ENCODE peak calls at places on chromosomes 7 and 10, in four cellular contexts. One of them, this sample, is unnamed.

GRCh38 chr10:48604408-48605263 is at the start of gene ARHGAP22:
- DNase-seq in fibroblast of mammary gland: peak
- DNase-seq in Peyer's patch: peak
- DNase-seq in neural progenitor cell: peak
- DNase-seq in this sample: peak

GRCh38 chr7:16978358-16979244 is 96.8 kb upstream of the AGR3 start:
- DNase-seq in fibroblast of mammary gland: peak
- DNase-seq in Peyer's patch: no peak
- DNase-seq in neural progenitor cell: no peak
- DNase-seq in this sample: no peak

GRCh38 chr7:65221683-65222082 is 152.0 kb upstream of the ZNF92 start:
- DNase-seq in fibroblast of mammary gland: no peak
- DNase-seq in Peyer's patch: no peak
- DNase-seq in neural progenitor cell: no peak
- DNase-seq in this sample: no peak

GRCh38 chr10:80924063-80924952 is 386.6 kb downstream of the SH2D4B start:
- DNase-seq in fibroblast of mammary gland: peak
- DNase-seq in Peyer's patch: peak
- DNase-seq in neural progenitor cell: peak
- DNase-seq in this sample: no peak

GRCh38 chr10:122852261-122852660 is 6.6 kb upstream of the CUZD1 start:
- DNase-seq in fibroblast of mammary gland: peak
- DNase-seq in Peyer's patch: no peak
- DNase-seq in neural progenitor cell: no peak
- DNase-seq in this sample: no peak

GRCh38 chr10:72303424-72304128 is 29.9 kb downstream of the DDIT4 start:
- DNase-seq in fibroblast of mammary gland: no peak
- DNase-seq in Peyer's patch: no peak
- DNase-seq in neural progenitor cell: no peak
- DNase-seq in this sample: no peak

GRCh38 chr10:28087675-28088351 is 88.9 kb upstream of the ODAD2 start:
- DNase-seq in fibroblast of mammary gland: peak
- DNase-seq in Peyer's patch: no peak
- DNase-seq in neural progenitor cell: no peak
- DNase-seq in this sample: no peak

GRCh38 chr7:73904219-73905136 is 43.5 kb downstream of the TMEM270 start:
- DNase-seq in fibroblast of mammary gland: peak
- DNase-seq in Peyer's patch: no peak
- DNase-seq in neural progenitor cell: no peak
- DNase-seq in this sample: no peak

GRCh38 chr7:83547526-83547925 is 101.4 kb downstream of the SEMA3E start:
- DNase-seq in fibroblast of mammary gland: peak
- DNase-seq in Peyer's patch: no peak
- DNase-seq in neural progenitor cell: no peak
- DNase-seq in this sample: peak

GRCh38 chr7:158863611-158864506 is 7.5 kb downstream of the DYNC2I1 start:
- DNase-seq in fibroblast of mammary gland: peak
- DNase-seq in Peyer's patch: peak
- DNase-seq in neural progenitor cell: peak
- DNase-seq in this sample: peak

GRCh38 chr7:114986805-114987204 is 64.9 kb downstream of the MDFIC start:
- DNase-seq in fibroblast of mammary gland: no peak
- DNase-seq in Peyer's patch: no peak
- DNase-seq in neural progenitor cell: no peak
- DNase-seq in this sample: no peak

GRCh38 chr7:26093023-26093422 is 59.0 kb upstream of the NFE2L3 start:
- DNase-seq in fibroblast of mammary gland: no peak
- DNase-seq in Peyer's patch: no peak
- DNase-seq in neural progenitor cell: no peak
- DNase-seq in this sample: no peak

GRCh38 chr10:89327803-89328441 is at the start of gene IFIT3:
- DNase-seq in fibroblast of mammary gland: peak
- DNase-seq in Peyer's patch: peak
- DNase-seq in neural progenitor cell: no peak
- DNase-seq in this sample: no peak

GRCh38 chr10:43045246-43045621 is 31.6 kb upstream of the RET start:
- DNase-seq in fibroblast of mammary gland: no peak
- DNase-seq in Peyer's patch: no peak
- DNase-seq in neural progenitor cell: no peak
- DNase-seq in this sample: no peak

GRCh38 chr10:75408911-75409885 is 7.6 kb upstream of the ZNF503 start:
- DNase-seq in fibroblast of mammary gland: peak
- DNase-seq in Peyer's patch: no peak
- DNase-seq in neural progenitor cell: peak
- DNase-seq in this sample: peak

GRCh38 chr7:116953727-116954442 is 584 bp downstream of the ST7 start:
- DNase-seq in fibroblast of mammary gland: peak
- DNase-seq in Peyer's patch: no peak
- DNase-seq in neural progenitor cell: peak
- DNase-seq in this sample: peak

GRCh38 chr7:36019966-36020365 is 133.1 kb upstream of the EEPD1 start:
- DNase-seq in fibroblast of mammary gland: no peak
- DNase-seq in Peyer's patch: no peak
- DNase-seq in neural progenitor cell: no peak
- DNase-seq in this sample: no peak

GRCh38 chr10:127813290-127813689 is 76.3 kb downstream of the FOXI2 start:
- DNase-seq in fibroblast of mammary gland: no peak
- DNase-seq in Peyer's patch: no peak
- DNase-seq in neural progenitor cell: peak
- DNase-seq in this sample: no peak

GRCh38 chr10:116765549-116766162 is 23.3 kb upstream of the HSPA12A start:
- DNase-seq in fibroblast of mammary gland: peak
- DNase-seq in Peyer's patch: no peak
- DNase-seq in neural progenitor cell: no peak
- DNase-seq in this sample: peak

GRCh38 chr7:44108768-44109750 is 4.9 kb downstream of the AEBP1 start:
- DNase-seq in fibroblast of mammary gland: no peak
- DNase-seq in Peyer's patch: no peak
- DNase-seq in neural progenitor cell: no peak
- DNase-seq in this sample: peak

GRCh38 chr10:28508304-28508925 is 24.5 kb upstream of the WAC start:
- DNase-seq in fibroblast of mammary gland: no peak
- DNase-seq in Peyer's patch: no peak
- DNase-seq in neural progenitor cell: no peak
- DNase-seq in this sample: peak

GRCh38 chr10:51077507-51077906 is 3.2 kb downstream of the PRKG1 start:
- DNase-seq in fibroblast of mammary gland: no peak
- DNase-seq in Peyer's patch: no peak
- DNase-seq in neural progenitor cell: no peak
- DNase-seq in this sample: no peak

GRCh38 chr10:124025638-124026336 is 67.6 kb downstream of the CHST15 start:
- DNase-seq in fibroblast of mammary gland: peak
- DNase-seq in Peyer's patch: peak
- DNase-seq in neural progenitor cell: peak
- DNase-seq in this sample: no peak

GRCh38 chr10:21858455-21858854 is 145.1 kb downstream of the DNAJC1 start:
- DNase-seq in fibroblast of mammary gland: no peak
- DNase-seq in Peyer's patch: no peak
- DNase-seq in neural progenitor cell: no peak
- DNase-seq in this sample: no peak

GRCh38 chr7:107995184-107996071 is 7.5 kb downstream of the LAMB1 start:
- DNase-seq in fibroblast of mammary gland: peak
- DNase-seq in Peyer's patch: no peak
- DNase-seq in neural progenitor cell: peak
- DNase-seq in this sample: no peak

GRCh38 chr7:130141161-130141857 is 63.9 kb downstream of the TMEM209 start:
- DNase-seq in fibroblast of mammary gland: peak
- DNase-seq in Peyer's patch: peak
- DNase-seq in neural progenitor cell: peak
- DNase-seq in this sample: peak

GRCh38 chr7:51288896-51289607 is 27.6 kb downstream of the COBL start:
- DNase-seq in fibroblast of mammary gland: no peak
- DNase-seq in Peyer's patch: no peak
- DNase-seq in neural progenitor cell: no peak
- DNase-seq in this sample: peak

GRCh38 chr7:73892003-73892975 is 31.3 kb downstream of the TMEM270 start:
- DNase-seq in fibroblast of mammary gland: peak
- DNase-seq in Peyer's patch: no peak
- DNase-seq in neural progenitor cell: no peak
- DNase-seq in this sample: peak

GRCh38 chr7:138064856-138065357 is 11.4 kb upstream of the AKR1D1 start:
- DNase-seq in fibroblast of mammary gland: peak
- DNase-seq in Peyer's patch: no peak
- DNase-seq in neural progenitor cell: peak
- DNase-seq in this sample: no peak

GRCh38 chr10:89937494-89937893 is 236.1 kb downstream of the KIF20B start:
- DNase-seq in fibroblast of mammary gland: no peak
- DNase-seq in Peyer's patch: no peak
- DNase-seq in neural progenitor cell: no peak
- DNase-seq in this sample: no peak

GRCh38 chr7:42164946-42165345 is 72.1 kb downstream of the GLI3 start:
- DNase-seq in fibroblast of mammary gland: no peak
- DNase-seq in Peyer's patch: no peak
- DNase-seq in neural progenitor cell: no peak
- DNase-seq in this sample: no peak

GRCh38 chr7:44145969-44146897 is 5.1 kb upstream of the MYL7 start:
- DNase-seq in fibroblast of mammary gland: peak
- DNase-seq in Peyer's patch: peak
- DNase-seq in neural progenitor cell: peak
- DNase-seq in this sample: peak

GRCh38 chr10:75395955-75396860 is 5.4 kb downstream of the ZNF503 start:
- DNase-seq in fibroblast of mammary gland: peak
- DNase-seq in Peyer's patch: no peak
- DNase-seq in neural progenitor cell: peak
- DNase-seq in this sample: peak

GRCh38 chr7:86558680-86559079 is 85.0 kb upstream of the GRM3 start:
- DNase-seq in fibroblast of mammary gland: no peak
- DNase-seq in Peyer's patch: no peak
- DNase-seq in neural progenitor cell: no peak
- DNase-seq in this sample: no peak

DNA sequence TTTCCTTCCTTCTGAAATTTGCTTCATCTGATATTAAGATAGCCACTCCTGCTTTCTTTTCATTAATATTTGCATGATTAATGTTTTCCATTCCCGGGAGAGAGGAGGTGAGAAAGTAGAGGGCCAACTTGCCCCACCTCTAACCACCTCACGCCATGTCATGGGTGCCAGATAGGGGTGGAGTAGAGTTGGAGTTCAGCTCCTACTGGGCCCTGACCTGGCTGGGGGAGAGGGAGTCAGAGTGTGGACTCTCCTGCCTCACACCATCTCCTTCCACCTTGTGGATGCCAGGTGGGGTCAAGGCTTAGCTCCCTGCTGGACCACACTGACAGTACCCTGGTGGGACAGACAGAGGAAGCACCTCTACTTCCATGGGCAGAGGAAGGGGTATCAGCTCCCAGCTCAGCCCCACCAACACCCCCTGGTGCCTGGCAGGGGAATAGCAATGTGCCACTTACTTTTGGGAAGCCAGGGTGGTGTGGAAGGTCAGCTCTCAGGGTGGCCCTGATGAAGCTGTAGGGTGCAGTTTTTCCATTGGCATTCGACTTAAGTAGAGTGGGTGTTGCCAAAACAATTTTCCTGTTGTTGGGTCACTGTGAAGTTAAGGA is 28.0 kb downstream of the CHST12 start:
- DNase-seq in fibroblast of mammary gland: no peak
- DNase-seq in Peyer's patch: no peak
- DNase-seq in neural progenitor cell: peak
- DNase-seq in this sample: no peak
- H3K4me3 ChIP-seq in fibroblast of mammary gland: no peak
- H3K4me3 ChIP-seq in Peyer's patch: no peak
- H3K4me3 ChIP-seq in neural progenitor cell: no peak
- H3K4me3 ChIP-seq in this sample: no peak

GRCh38 chr7:110051386-110051785 is 1039.5 kb upstream of the LRRN3 start:
- DNase-seq in fibroblast of mammary gland: no peak
- DNase-seq in Peyer's patch: no peak
- DNase-seq in neural progenitor cell: no peak
- DNase-seq in this sample: no peak

DNA sequence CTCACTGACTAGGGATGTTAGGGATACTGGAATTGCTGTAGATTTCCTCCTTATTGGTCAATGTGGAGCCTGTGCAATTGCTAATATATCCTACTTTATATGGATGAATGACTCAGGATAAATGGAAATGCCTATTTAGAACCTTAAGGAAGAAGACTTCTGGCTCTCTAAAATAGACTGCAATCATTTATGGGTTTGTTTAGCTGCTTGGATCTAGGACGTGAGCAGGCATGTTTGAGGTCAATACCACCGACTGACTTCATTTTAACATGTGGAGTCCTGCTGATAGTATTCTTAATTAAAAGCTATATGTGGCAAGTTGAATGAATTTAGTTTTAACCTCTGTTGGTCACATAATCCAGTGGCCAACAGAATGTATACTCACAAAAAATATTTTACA is 1040.1 kb upstream of the LRRN3 start:
- DNase-seq in fibroblast of mammary gland: no peak
- DNase-seq in Peyer's patch: no peak
- DNase-seq in neural progenitor cell: no peak
- DNase-seq in this sample: no peak
- TF ChIP-seq CTCF in fibroblast of mammary gland: no peak
- TF ChIP-seq CTCF in Peyer's patch: no peak
- TF ChIP-seq CTCF in neural progenitor cell: no peak
- TF ChIP-seq CTCF in this sample: no peak

GRCh38 chr10:69866246-69866687 is 64.6 kb downstream of the COL13A1 start:
- DNase-seq in fibroblast of mammary gland: no peak
- DNase-seq in Peyer's patch: no peak
- DNase-seq in neural progenitor cell: peak
- DNase-seq in this sample: peak
- H3K4me3 ChIP-seq in fibroblast of mammary gland: no peak
- H3K4me3 ChIP-seq in Peyer's patch: no peak
- H3K4me3 ChIP-seq in neural progenitor cell: no peak
- H3K4me3 ChIP-seq in this sample: no peak

GRCh38 chr7:134357486-134357885 is 40.8 kb upstream of the SLC35B4 start:
- DNase-seq in fibroblast of mammary gland: no peak
- DNase-seq in Peyer's patch: no peak
- DNase-seq in neural progenitor cell: no peak
- DNase-seq in this sample: no peak
- TF ChIP-seq CTCF in fibroblast of mammary gland: peak
- TF ChIP-seq CTCF in Peyer's patch: no peak
- TF ChIP-seq CTCF in neural progenitor cell: no peak
- TF ChIP-seq CTCF in this sample: no peak

GRCh38 chr10:121831777-121832176 is 96.1 kb downstream of the ATE1 start:
- DNase-seq in fibroblast of mammary gland: no peak
- DNase-seq in Peyer's patch: no peak
- DNase-seq in neural progenitor cell: no peak
- DNase-seq in this sample: no peak
- H3K4me3 ChIP-seq in fibroblast of mammary gland: no peak
- H3K4me3 ChIP-seq in Peyer's patch: no peak
- H3K4me3 ChIP-seq in neural progenitor cell: no peak
- H3K4me3 ChIP-seq in this sample: no peak

GRCh38 chr7:82443801-82444219 is 233 bp upstream of the CACNA2D1 start:
- DNase-seq in fibroblast of mammary gland: peak
- DNase-seq in Peyer's patch: peak
- DNase-seq in neural progenitor cell: peak
- DNase-seq in this sample: peak
- TF ChIP-seq CTCF in fibroblast of mammary gland: no peak
- TF ChIP-seq CTCF in Peyer's patch: no peak
- TF ChIP-seq CTCF in neural progenitor cell: no peak
- TF ChIP-seq CTCF in this sample: no peak

DNA sequence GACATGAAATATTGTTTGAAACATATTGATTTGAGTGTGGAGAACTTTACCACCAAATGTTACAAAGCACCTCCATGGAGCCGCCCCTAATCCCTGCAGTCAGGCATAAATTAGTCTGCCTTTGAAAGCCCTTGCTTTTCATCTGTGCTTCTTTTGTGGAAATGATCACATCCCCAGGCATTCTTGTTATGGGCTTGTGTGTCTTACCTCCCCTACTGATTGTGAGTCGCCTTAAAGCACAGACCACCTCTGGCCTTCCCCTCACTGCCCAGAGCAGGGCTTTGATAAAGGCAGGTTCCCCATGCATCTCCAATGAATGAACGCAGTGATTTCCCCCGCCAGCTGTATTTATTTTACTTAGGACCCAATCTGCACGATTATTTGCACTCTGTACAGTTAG is 108.0 kb downstream of the CUBN start:
- DNase-seq in fibroblast of mammary gland: no peak
- DNase-seq in Peyer's patch: no peak
- DNase-seq in neural progenitor cell: peak
- DNase-seq in this sample: no peak
- H3K4me3 ChIP-seq in fibroblast of mammary gland: no peak
- H3K4me3 ChIP-seq in Peyer's patch: no peak
- H3K4me3 ChIP-seq in neural progenitor cell: peak
- H3K4me3 ChIP-seq in this sample: no peak